ENCODE peak calls at places on chromosome 20, in seven cellular contexts. J, O, I, Z, X, P and V are unnamed samples.

GRCh38 chr20:54320148-54320607 is 112.3 kb downstream of the PFDN4 start:
- DNase-seq in J (no peak), O (no peak), I (no peak), Z (no peak), X (no peak), P (no peak), V (no peak)

GRCh38 chr20:62088258-62089127 is 22.8 kb upstream of the TAF4 start:
- DNase-seq in J (no peak), O (no peak), I (no peak), Z (peak; percentile 82), X (no peak), P (no peak), V (no peak)

GRCh38 chr20:2578430-2579192 is 42.2 kb downstream of the TMC2 start:
- DNase-seq in J (no peak), O (no peak), I (no peak), Z (no peak), X (no peak), P (peak; percentile 51), V (no peak)

GRCh38 chr20:37202267-37202943 is 23.1 kb upstream of the MROH8 start:
- DNase-seq in J (no peak), O (no peak), I (no peak), Z (peak; percentile 69), X (no peak), P (peak; percentile 3), V (no peak)

GRCh38 chr20:64161595-64162238 is 2.5 kb upstream of the MYT1 start:
- DNase-seq in J (no peak), O (no peak), I (no peak), Z (peak; percentile 3), X (no peak), P (no peak), V (no peak)

GRCh38 chr20:9572690-9573089 is 58.3 kb downstream of the LAMP5 start:
- DNase-seq in J (no peak), O (no peak), I (no peak), Z (no peak), X (no peak), P (no peak), V (no peak)

GRCh38 chr20:17693534-17694001 is 6.2 kb upstream of the BANF2 start:
- DNase-seq in J (no peak), O (no peak), I (no peak), Z (no peak), X (no peak), P (no peak), V (no peak)

GRCh38 chr20:5919634-5920544 is 30.4 kb downstream of the TRMT6 start:
- DNase-seq in J (no peak), O (no peak), I (no peak), Z (no peak), X (no peak), P (no peak), V (no peak)

GRCh38 chr20:41318271-41318649 is 729 bp upstream of the ZHX3 start:
- DNase-seq in J (no peak), O (no peak), I (no peak), Z (no peak), X (no peak), P (no peak), V (no peak)

GRCh38 chr20:475463-476357 is 13.4 kb upstream of the TBC1D20 start:
- DNase-seq in J (no peak), O (no peak), I (no peak), Z (no peak), X (no peak), P (no peak), V (no peak)

GRCh38 chr20:18225652-18226051 is 62.7 kb upstream of the ZNF133 start:
- DNase-seq in J (no peak), O (no peak), I (no peak), Z (no peak), X (no peak), P (no peak), V (no peak)

GRCh38 chr20:23634985-23635767 is 2.6 kb downstream of the CST3 start:
- DNase-seq in J (no peak), O (no peak), I (peak; percentile 65), Z (no peak), X (no peak), P (no peak), V (no peak)

GRCh38 chr20:41179961-41180360 is 42.6 kb downstream of the PLCG1 start:
- DNase-seq in J (no peak), O (no peak), I (no peak), Z (no peak), X (no peak), P (no peak), V (no peak)

GRCh38 chr20:51800132-51800721 is 2.1 kb downstream of the SALL4 start:
- DNase-seq in J (peak; percentile 26), O (peak; percentile 15), I (peak; percentile 69), Z (peak; percentile 61), X (peak; percentile 14), P (peak; percentile 90), V (no peak)

GRCh38 chr20:58714340-58714922 is 21.8 kb downstream of the NPEPL1 start:
- DNase-seq in J (no peak), O (no peak), I (peak; percentile 62), Z (no peak), X (no peak), P (no peak), V (no peak)

GRCh38 chr20:3785240-3786125 is 1.1 kb downstream of the CENPB start:
- DNase-seq in J (no peak), O (no peak), I (peak; percentile 72), Z (no peak), X (no peak), P (no peak), V (no peak)

GRCh38 chr20:53940356-53940694 is 130.1 kb downstream of the BCAS1 start:
- DNase-seq in J (no peak), O (no peak), I (no peak), Z (no peak), X (no peak), P (no peak), V (no peak)

GRCh38 chr20:17843246-17844132 is 125.1 kb downstream of the SNX5 start:
- DNase-seq in J (no peak), O (no peak), I (no peak), Z (peak; percentile 9), X (no peak), P (no peak), V (no peak)

GRCh38 chr20:31913431-31914157 is 38.3 kb downstream of the PDRG1 start:
- DNase-seq in J (no peak), O (no peak), I (no peak), Z (no peak), X (no peak), P (no peak), V (no peak)

GRCh38 chr20:13342469-13343242 is 121.6 kb downstream of the ISM1 start:
- DNase-seq in J (no peak), O (no peak), I (peak; percentile 85), Z (no peak), X (no peak), P (no peak), V (no peak)

GRCh38 chr20:62423326-62423706 is 4.0 kb downstream of the RBBP8NL start:
- DNase-seq in J (no peak), O (no peak), I (no peak), Z (no peak), X (no peak), P (no peak), V (no peak)

GRCh38 chr20:1566701-1567100 is 9.2 kb upstream of the SIRPD start:
- DNase-seq in J (no peak), O (no peak), I (no peak), Z (no peak), X (no peak), P (no peak), V (no peak)

GRCh38 chr20:23998392-23998791 is 9.8 kb upstream of the GGTLC1 start:
- DNase-seq in J (no peak), O (no peak), I (no peak), Z (no peak), X (no peak), P (no peak), V (no peak)

GRCh38 chr20:58340853-58341252 is 31.3 kb downstream of the RAB22A start:
- DNase-seq in J (no peak), O (no peak), I (no peak), Z (no peak), X (no peak), P (no peak), V (no peak)

GRCh38 chr20:48065833-48066232 is 280.6 kb upstream of the SULF2 start:
- DNase-seq in J (no peak), O (no peak), I (no peak), Z (no peak), X (no peak), P (no peak), V (no peak)

GRCh38 chr20:834151-834747 is 734 bp downstream of the FAM110A start:
- DNase-seq in J (no peak), O (no peak), I (no peak), Z (no peak), X (no peak), P (no peak), V (no peak)

GRCh38 chr20:7624886-7625285 is 315.4 kb downstream of the HAO1 start:
- DNase-seq in J (no peak), O (no peak), I (no peak), Z (no peak), X (no peak), P (no peak), V (no peak)

GRCh38 chr20:8079976-8080375 is 52.1 kb upstream of the PLCB1 start:
- DNase-seq in J (no peak), O (no peak), I (no peak), Z (no peak), X (no peak), P (no peak), V (no peak)

GRCh38 chr20:10667077-10667401 is 6.8 kb downstream of the JAG1 start:
- DNase-seq in J (no peak), O (peak; percentile 63), I (no peak), Z (no peak), X (no peak), P (no peak), V (no peak)

GRCh38 chr20:37382539-37383120 is 36.7 kb downstream of the SRC start:
- DNase-seq in J (no peak), O (no peak), I (no peak), Z (no peak), X (no peak), P (no peak), V (no peak)

GRCh38 chr20:50317116-50317515 is 126.5 kb downstream of the CEBPB start:
- DNase-seq in J (no peak), O (no peak), I (no peak), Z (no peak), X (no peak), P (no peak), V (no peak)

GRCh38 chr20:21096321-21097043 is 9.7 kb downstream of the LINC00237 start:
- DNase-seq in J (no peak), O (peak; percentile 30), I (no peak), Z (no peak), X (no peak), P (peak; percentile 24), V (peak; percentile 36)

GRCh38 chr20:32966382-32966781 is 37.9 kb downstream of the SUN5 start:
- DNase-seq in J (no peak), O (no peak), I (no peak), Z (no peak), X (no peak), P (no peak), V (no peak)

GRCh38 chr20:57693002-57693582 is 16.7 kb downstream of the PMEPA1 start:
- DNase-seq in J (no peak), O (no peak), I (no peak), Z (peak; percentile 96), X (no peak), P (no peak), V (no peak)

GRCh38 chr20:46402236-46402886 is 4.1 kb downstream of the ELMO2 start:
- DNase-seq in J (no peak), O (no peak), I (no peak), Z (no peak), X (no peak), P (no peak), V (no peak)

GRCh38 chr20:23009636-23010035 is 25.5 kb upstream of the SSTR4 start:
- DNase-seq in J (no peak), O (no peak), I (no peak), Z (peak; percentile 1), X (no peak), P (no peak), V (no peak)